ENCODE peak calls at places on chromosomes 4 and X, in four cellular contexts. L is BJ, C is HT1080, G is cardiac fibroblast. E is an unnamed sample.

GRCh38 chr4:127781303-127782024 is 658 bp upstream of the HSPA4L start:
- DNase-seq in C (no peak), G (no peak), L (no peak), E (no peak)

GRCh38 chrX:30702736-30703135 is 49.5 kb downstream of the GK start:
- DNase-seq in G (peak), C (peak), L (peak), E (no peak)

GRCh38 chrX:153853180-153853901 is 23.0 kb upstream of the PDZD4 start:
- DNase-seq in C (no peak), G (no peak), L (no peak), E (no peak)

GRCh38 chr4:123555500-123556273 is 159.1 kb downstream of the SPRY1 start:
- DNase-seq in G (peak), L (peak), C (peak), E (no peak)

GRCh38 chr4:110904435-110905050 is 281.7 kb upstream of the PITX2 start:
- DNase-seq in L (no peak), C (peak), G (no peak), E (no peak)

GRCh38 chr4:53943345-53944085 is 120.9 kb downstream of the CHIC2 start:
- DNase-seq in L (no peak), C (peak), G (peak), E (peak)

GRCh38 chr4:93657527-93657926 is 171.0 kb upstream of the ATOH1 start:
- DNase-seq in L (no peak), C (no peak), G (no peak), E (no peak)

GRCh38 chr4:142474398-142475087 is 371.6 kb downstream of the INPP4B start:
- DNase-seq in G (peak), L (no peak), C (peak), E (peak)

GRCh38 chrX:120791013-120791643 is 84.5 kb downstream of the CT47B1 start:
- DNase-seq in G (peak), C (peak), L (no peak), E (peak)

GRCh38 chrX:37476571-37477188 is 94.8 kb upstream of the LANCL3 start:
- DNase-seq in C (no peak), G (no peak), L (no peak), E (no peak)

GRCh38 chr4:14022428-14022827 is 394.9 kb upstream of the BOD1L1 start:
- DNase-seq in C (peak), L (no peak), G (peak), E (peak)

GRCh38 chr4:88791274-88791673 is 93.6 kb upstream of the NAP1L5 start:
- DNase-seq in L (no peak), G (peak), C (peak), E (peak)

GRCh38 chr4:21856301-21856700 is 92.3 kb downstream of the KCNIP4 start:
- DNase-seq in L (no peak), G (no peak), C (no peak), E (no peak)